ENCODE peak calls at places on chromosomes 2 and 18, in ten cellular contexts. One of them, this sample, is unnamed.

GRCh38 chr2:120957905-120958304 is 222.2 kb downstream of the GLI2 start:
- DNase-seq in HepG2: no peak
- DNase-seq in heart right ventricle: peak; percentile 62
- DNase-seq in uterus: no peak
- DNase-seq in SJSA1: no peak
- DNase-seq in heart left ventricle: peak; percentile 69
- DNase-seq in kidney: no peak
- DNase-seq in right cardiac atrium: no peak
- DNase-seq in thyroid gland: peak; percentile 73
- DNase-seq in CD8-positive, alpha-beta T cell: no peak
- DNase-seq in this sample: no peak

GRCh38 chr2:161976300-161976699 is 97.7 kb downstream of the DPP4 start:
- DNase-seq in HepG2: no peak
- DNase-seq in thyroid gland: no peak
- DNase-seq in uterus: no peak
- DNase-seq in SJSA1: no peak
- DNase-seq in heart right ventricle: no peak
- DNase-seq in CD8-positive, alpha-beta T cell: no peak
- DNase-seq in right cardiac atrium: no peak
- DNase-seq in heart left ventricle: no peak
- DNase-seq in kidney: no peak
- DNase-seq in this sample: no peak

GRCh38 chr2:144682248-144682647 is 162.3 kb upstream of the ZEB2 start:
- DNase-seq in kidney: no peak
- DNase-seq in heart left ventricle: no peak
- DNase-seq in CD8-positive, alpha-beta T cell: no peak
- DNase-seq in SJSA1: no peak
- DNase-seq in uterus: no peak
- DNase-seq in heart right ventricle: no peak
- DNase-seq in right cardiac atrium: peak; percentile 38
- DNase-seq in HepG2: no peak
- DNase-seq in thyroid gland: no peak
- DNase-seq in this sample: no peak

GRCh38 chr2:213232649-213233437 is 51.4 kb upstream of the SPAG16 start:
- DNase-seq in heart right ventricle: no peak
- DNase-seq in heart left ventricle: no peak
- DNase-seq in HepG2: no peak
- DNase-seq in thyroid gland: peak; percentile 23
- DNase-seq in right cardiac atrium: no peak
- DNase-seq in kidney: no peak
- DNase-seq in SJSA1: no peak
- DNase-seq in uterus: no peak
- DNase-seq in CD8-positive, alpha-beta T cell: peak; percentile 67
- DNase-seq in this sample: no peak

GRCh38 chr2:109355192-109355843 is 226.3 kb downstream of the SH3RF3 start:
- DNase-seq in right cardiac atrium: no peak
- DNase-seq in heart left ventricle: no peak
- DNase-seq in kidney: no peak
- DNase-seq in heart right ventricle: no peak
- DNase-seq in CD8-positive, alpha-beta T cell: no peak
- DNase-seq in uterus: no peak
- DNase-seq in thyroid gland: no peak
- DNase-seq in SJSA1: peak; percentile 22
- DNase-seq in HepG2: no peak
- DNase-seq in this sample: no peak

GRCh38 chr18:50928551-50928950 is 39.3 kb upstream of the ELAC1 start:
- DNase-seq in heart left ventricle: no peak
- DNase-seq in right cardiac atrium: no peak
- DNase-seq in HepG2: no peak
- DNase-seq in heart right ventricle: no peak
- DNase-seq in uterus: no peak
- DNase-seq in CD8-positive, alpha-beta T cell: no peak
- DNase-seq in kidney: no peak
- DNase-seq in thyroid gland: no peak
- DNase-seq in SJSA1: no peak
- DNase-seq in this sample: no peak

GRCh38 chr2:90079374-90079773 is 1387.9 kb downstream of the RPIA start:
- DNase-seq in SJSA1: no peak
- DNase-seq in CD8-positive, alpha-beta T cell: no peak
- DNase-seq in kidney: no peak
- DNase-seq in heart left ventricle: no peak
- DNase-seq in uterus: no peak
- DNase-seq in heart right ventricle: no peak
- DNase-seq in thyroid gland: no peak
- DNase-seq in HepG2: no peak
- DNase-seq in right cardiac atrium: no peak
- DNase-seq in this sample: no peak

GRCh38 chr2:113872201-113872600 is 17.7 kb upstream of the ACTR3 start:
- DNase-seq in heart left ventricle: no peak
- DNase-seq in CD8-positive, alpha-beta T cell: no peak
- DNase-seq in right cardiac atrium: no peak
- DNase-seq in HepG2: no peak
- DNase-seq in kidney: no peak
- DNase-seq in SJSA1: peak; percentile 65
- DNase-seq in heart right ventricle: no peak
- DNase-seq in uterus: no peak
- DNase-seq in thyroid gland: no peak
- DNase-seq in this sample: no peak

GRCh38 chr18:79921984-79922965 is 29.2 kb downstream of the SLC66A2 start:
- DNase-seq in CD8-positive, alpha-beta T cell: no peak
- DNase-seq in HepG2: no peak
- DNase-seq in uterus: peak; percentile 4
- DNase-seq in heart left ventricle: no peak
- DNase-seq in thyroid gland: no peak
- DNase-seq in kidney: peak; percentile 62
- DNase-seq in right cardiac atrium: peak; percentile 3
- DNase-seq in heart right ventricle: no peak
- DNase-seq in SJSA1: peak; percentile 31
- DNase-seq in this sample: no peak

GRCh38 chr2:113976277-113976928 is 86.5 kb downstream of the ACTR3 start:
- DNase-seq in thyroid gland: no peak
- DNase-seq in heart right ventricle: no peak
- DNase-seq in right cardiac atrium: no peak
- DNase-seq in uterus: no peak
- DNase-seq in CD8-positive, alpha-beta T cell: no peak
- DNase-seq in SJSA1: no peak
- DNase-seq in HepG2: no peak
- DNase-seq in kidney: no peak
- DNase-seq in heart left ventricle: no peak
- DNase-seq in this sample: no peak

GRCh38 chr2:217935245-217935879 is 67.4 kb downstream of the TNS1 start:
- DNase-seq in right cardiac atrium: peak; percentile 63
- DNase-seq in heart left ventricle: peak; percentile 83
- DNase-seq in HepG2: no peak
- DNase-seq in kidney: peak; percentile 81
- DNase-seq in SJSA1: no peak
- DNase-seq in thyroid gland: peak; percentile 35
- DNase-seq in uterus: peak; percentile 77
- DNase-seq in CD8-positive, alpha-beta T cell: no peak
- DNase-seq in heart right ventricle: no peak
- DNase-seq in this sample: no peak

GRCh38 chr2:217932661-217933325 is 70.0 kb downstream of the TNS1 start:
- DNase-seq in kidney: peak; percentile 66
- DNase-seq in heart right ventricle: no peak
- DNase-seq in heart left ventricle: peak; percentile 60
- DNase-seq in thyroid gland: peak; percentile 51
- DNase-seq in right cardiac atrium: no peak
- DNase-seq in SJSA1: no peak
- DNase-seq in CD8-positive, alpha-beta T cell: no peak
- DNase-seq in uterus: no peak
- DNase-seq in HepG2: no peak
- DNase-seq in this sample: no peak

GRCh38 chr2:217931846-217932560 is 70.8 kb downstream of the TNS1 start:
- DNase-seq in heart right ventricle: no peak
- DNase-seq in SJSA1: no peak
- DNase-seq in heart left ventricle: no peak
- DNase-seq in kidney: no peak
- DNase-seq in uterus: no peak
- DNase-seq in CD8-positive, alpha-beta T cell: no peak
- DNase-seq in thyroid gland: no peak
- DNase-seq in right cardiac atrium: no peak
- DNase-seq in HepG2: no peak
- DNase-seq in this sample: no peak

GRCh38 chr2:217934321-217935131 is 68.3 kb downstream of the TNS1 start:
- DNase-seq in SJSA1: peak; percentile 93
- DNase-seq in kidney: peak; percentile 76
- DNase-seq in CD8-positive, alpha-beta T cell: no peak
- DNase-seq in uterus: peak; percentile 89
- DNase-seq in heart left ventricle: peak; percentile 72
- DNase-seq in heart right ventricle: no peak
- DNase-seq in thyroid gland: peak; percentile 55
- DNase-seq in right cardiac atrium: peak; percentile 80
- DNase-seq in HepG2: no peak
- DNase-seq in this sample: peak; percentile 82

GRCh38 chr2:217933326-217933993 is 69.3 kb downstream of the TNS1 start:
- DNase-seq in SJSA1: no peak
- DNase-seq in kidney: peak; percentile 75
- DNase-seq in CD8-positive, alpha-beta T cell: no peak
- DNase-seq in HepG2: no peak
- DNase-seq in thyroid gland: peak; percentile 58
- DNase-seq in heart left ventricle: peak; percentile 58
- DNase-seq in heart right ventricle: no peak
- DNase-seq in right cardiac atrium: peak; percentile 63
- DNase-seq in uterus: no peak
- DNase-seq in this sample: no peak
- H3K4me1 ChIP-seq in SJSA1: peaks cover 86% of the 10 kb centered on the region
- H3K4me1 ChIP-seq in kidney: peaks cover 94% of the 10 kb centered on the region
- H3K4me1 ChIP-seq in CD8-positive, alpha-beta T cell: no peaks in the 10 kb centered on the region
- H3K4me1 ChIP-seq in HepG2: peaks cover 87% of the 10 kb centered on the region
- H3K4me1 ChIP-seq in thyroid gland: peaks cover 100% of the 10 kb centered on the region
- H3K4me1 ChIP-seq in heart left ventricle: peaks cover 100% of the 10 kb centered on the region
- H3K4me1 ChIP-seq in heart right ventricle: peaks cover 98% of the 10 kb centered on the region
- H3K4me1 ChIP-seq in right cardiac atrium: peaks cover 82% of the 10 kb centered on the region
- H3K4me1 ChIP-seq in uterus: peaks cover 34% of the 10 kb centered on the region
- H3K4me1 ChIP-seq in this sample: peaks cover 99% of the 10 kb centered on the region

GRCh38 chr2:172454404-172455120 is 27.2 kb downstream of the ITGA6 start:
- DNase-seq in CD8-positive, alpha-beta T cell: no peak
- DNase-seq in kidney: no peak
- DNase-seq in thyroid gland: no peak
- DNase-seq in SJSA1: no peak
- DNase-seq in heart right ventricle: no peak
- DNase-seq in uterus: no peak
- DNase-seq in HepG2: no peak
- DNase-seq in right cardiac atrium: no peak
- DNase-seq in heart left ventricle: no peak
- DNase-seq in this sample: no peak
- H3K4me1 ChIP-seq in CD8-positive, alpha-beta T cell: peaks cover 81% of the 10 kb centered on the region
- H3K4me1 ChIP-seq in kidney: peaks cover 30% of the 10 kb centered on the region
- H3K4me1 ChIP-seq in thyroid gland: peaks cover 18% of the 10 kb centered on the region
- H3K4me1 ChIP-seq in SJSA1: peaks cover 49% of the 10 kb centered on the region
- H3K4me1 ChIP-seq in heart right ventricle: peaks cover 26% of the 10 kb centered on the region
- H3K4me1 ChIP-seq in uterus: no peaks in the 10 kb centered on the region
- H3K4me1 ChIP-seq in HepG2: peaks cover 25% of the 10 kb centered on the region
- H3K4me1 ChIP-seq in right cardiac atrium: peaks cover 17% of the 10 kb centered on the region
- H3K4me1 ChIP-seq in heart left ventricle: peaks cover 50% of the 10 kb centered on the region
- H3K4me1 ChIP-seq in this sample: peaks cover 28% of the 10 kb centered on the region

GRCh38 chr2:177245010-177245422 is 19.5 kb downstream of the NFE2L2 start:
- DNase-seq in uterus: no peak
- DNase-seq in heart left ventricle: no peak
- DNase-seq in CD8-positive, alpha-beta T cell: no peak
- DNase-seq in SJSA1: peak; percentile 86
- DNase-seq in heart right ventricle: no peak
- DNase-seq in thyroid gland: no peak
- DNase-seq in kidney: no peak
- DNase-seq in HepG2: no peak
- DNase-seq in right cardiac atrium: no peak
- DNase-seq in this sample: no peak
- H3K4me1 ChIP-seq in uterus: peaks cover 24% of the 10 kb centered on the region
- H3K4me1 ChIP-seq in heart left ventricle: peaks cover 100% of the 10 kb centered on the region
- H3K4me1 ChIP-seq in CD8-positive, alpha-beta T cell: peaks cover 60% of the 10 kb centered on the region
- H3K4me1 ChIP-seq in SJSA1: peaks cover 96% of the 10 kb centered on the region
- H3K4me1 ChIP-seq in heart right ventricle: peaks cover 95% of the 10 kb centered on the region
- H3K4me1 ChIP-seq in thyroid gland: peaks cover 79% of the 10 kb centered on the region
- H3K4me1 ChIP-seq in kidney: peaks cover 46% of the 10 kb centered on the region
- H3K4me1 ChIP-seq in HepG2: peaks cover 94% of the 10 kb centered on the region
- H3K4me1 ChIP-seq in right cardiac atrium: peaks cover 28% of the 10 kb centered on the region
- H3K4me1 ChIP-seq in this sample: peaks cover 90% of the 10 kb centered on the region

GRCh38 chr2:233384017-233384416 is 29.7 kb downstream of the DGKD start:
- DNase-seq in uterus: no peak
- DNase-seq in CD8-positive, alpha-beta T cell: no peak
- DNase-seq in SJSA1: no peak
- DNase-seq in right cardiac atrium: no peak
- DNase-seq in HepG2: no peak
- DNase-seq in heart right ventricle: no peak
- DNase-seq in kidney: no peak
- DNase-seq in thyroid gland: no peak
- DNase-seq in heart left ventricle: no peak
- DNase-seq in this sample: no peak

GRCh38 chr2:233385489-233386044 is 31.3 kb downstream of the DGKD start:
- DNase-seq in thyroid gland: no peak
- DNase-seq in heart right ventricle: no peak
- DNase-seq in uterus: no peak
- DNase-seq in right cardiac atrium: no peak
- DNase-seq in kidney: no peak
- DNase-seq in CD8-positive, alpha-beta T cell: peak; percentile 74
- DNase-seq in heart left ventricle: no peak
- DNase-seq in SJSA1: no peak
- DNase-seq in HepG2: no peak
- DNase-seq in this sample: no peak

GRCh38 chr2:233386382-233387041 is 32.2 kb downstream of the DGKD start:
- DNase-seq in uterus: no peak
- DNase-seq in heart left ventricle: no peak
- DNase-seq in HepG2: no peak
- DNase-seq in thyroid gland: peak; percentile 47
- DNase-seq in CD8-positive, alpha-beta T cell: no peak
- DNase-seq in right cardiac atrium: peak; percentile 41
- DNase-seq in SJSA1: no peak
- DNase-seq in heart right ventricle: peak; percentile 16
- DNase-seq in kidney: peak; percentile 60
- DNase-seq in this sample: no peak

GRCh38 chr2:233387225-233387624 is 32.9 kb downstream of the DGKD start:
- DNase-seq in CD8-positive, alpha-beta T cell: no peak
- DNase-seq in right cardiac atrium: no peak
- DNase-seq in uterus: no peak
- DNase-seq in HepG2: no peak
- DNase-seq in kidney: no peak
- DNase-seq in SJSA1: no peak
- DNase-seq in heart left ventricle: no peak
- DNase-seq in thyroid gland: no peak
- DNase-seq in heart right ventricle: no peak
- DNase-seq in this sample: no peak

DNA sequence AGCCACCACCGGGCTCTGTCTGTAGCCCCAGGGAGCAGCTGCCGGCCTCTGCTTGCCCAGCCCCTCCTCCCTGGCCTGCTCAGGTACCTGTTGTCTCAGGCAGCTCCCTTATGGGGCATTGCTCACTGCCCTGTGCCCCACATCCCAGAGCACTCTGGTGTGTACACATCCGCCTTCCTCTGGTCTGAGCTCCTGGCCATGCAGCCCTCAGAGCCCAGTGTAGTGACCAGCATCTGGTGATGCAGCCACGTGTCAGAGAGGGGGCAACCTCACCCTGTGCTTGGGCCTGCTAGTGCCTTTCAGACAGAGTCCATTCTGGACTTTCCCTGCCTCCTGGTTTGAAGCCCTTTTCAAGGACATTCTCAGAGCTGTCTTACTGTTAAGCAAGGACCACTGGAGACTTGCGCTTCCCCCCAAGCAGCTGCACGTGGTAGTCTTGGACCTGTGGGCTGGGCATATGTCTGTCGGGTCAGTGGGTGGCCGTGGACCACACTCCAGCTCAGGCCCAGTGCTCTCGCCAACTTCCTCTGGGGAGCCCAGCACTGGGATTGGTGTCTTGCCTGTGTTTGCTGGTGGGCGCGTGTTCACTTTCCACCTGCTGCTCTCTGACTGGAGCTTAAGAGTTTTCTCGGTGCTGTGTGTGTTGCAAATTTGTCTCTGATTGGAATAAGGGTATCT is 30.7 kb downstream of the DGKD start:
- DNase-seq in kidney: no peak
- DNase-seq in HepG2: no peak
- DNase-seq in right cardiac atrium: no peak
- DNase-seq in CD8-positive, alpha-beta T cell: no peak
- DNase-seq in thyroid gland: no peak
- DNase-seq in uterus: no peak
- DNase-seq in heart right ventricle: no peak
- DNase-seq in SJSA1: no peak
- DNase-seq in heart left ventricle: no peak
- DNase-seq in this sample: peak; percentile 38
- H3K4me1 ChIP-seq in kidney: peaks cover 14% of the 10 kb centered on the region
- H3K4me1 ChIP-seq in HepG2: peaks cover 77% of the 10 kb centered on the region
- H3K4me1 ChIP-seq in right cardiac atrium: peaks cover 24% of the 10 kb centered on the region
- H3K4me1 ChIP-seq in CD8-positive, alpha-beta T cell: peaks cover 89% of the 10 kb centered on the region
- H3K4me1 ChIP-seq in thyroid gland: peaks cover 24% of the 10 kb centered on the region
- H3K4me1 ChIP-seq in uterus: no peaks in the 10 kb centered on the region
- H3K4me1 ChIP-seq in heart right ventricle: peaks cover 39% of the 10 kb centered on the region
- H3K4me1 ChIP-seq in SJSA1: no peaks in the 10 kb centered on the region
- H3K4me1 ChIP-seq in heart left ventricle: peaks cover 52% of the 10 kb centered on the region
- H3K4me1 ChIP-seq in this sample: peaks cover 56% of the 10 kb centered on the region